ENCODE peak calls at places on chromosomes 3 and 15, in nine cellular contexts. One of them, this sample, is unnamed.

GRCh38 chr3:52893723-52894122 is 3.6 kb downstream of the STIMATE start:
- DNase-seq in ELR: no peak
- DNase-seq in GM18507: no peak
- DNase-seq in activated gamma-delta T cell: no peak
- DNase-seq in endothelial cell of umbilical vein: no peak
- DNase-seq in germinal center: no peak
- DNase-seq in WTC11: no peak
- DNase-seq in stromal cell of bone marrow: no peak
- DNase-seq in GM10248: no peak
- DNase-seq in this sample: peak

GRCh38 chr3:52471371-52472238 is 16.2 kb downstream of the NISCH start:
- DNase-seq in ELR: peak
- DNase-seq in GM18507: no peak
- DNase-seq in activated gamma-delta T cell: no peak
- DNase-seq in endothelial cell of umbilical vein: peak
- DNase-seq in germinal center: no peak
- DNase-seq in WTC11: peak
- DNase-seq in stromal cell of bone marrow: no peak
- DNase-seq in GM10248: peak
- DNase-seq in this sample: no peak

GRCh38 chr3:90102146-90102545 is 994.7 kb downstream of the EPHA3 start:
- DNase-seq in ELR: no peak
- DNase-seq in GM18507: no peak
- DNase-seq in activated gamma-delta T cell: no peak
- DNase-seq in endothelial cell of umbilical vein: no peak
- DNase-seq in germinal center: no peak
- DNase-seq in WTC11: no peak
- DNase-seq in stromal cell of bone marrow: no peak
- DNase-seq in GM10248: no peak
- DNase-seq in this sample: no peak

GRCh38 chr3:39098473-39099000 is 8.9 kb downstream of the GORASP1 start:
- DNase-seq in ELR: no peak
- DNase-seq in GM18507: no peak
- DNase-seq in activated gamma-delta T cell: no peak
- DNase-seq in endothelial cell of umbilical vein: no peak
- DNase-seq in germinal center: no peak
- DNase-seq in WTC11: no peak
- DNase-seq in stromal cell of bone marrow: no peak
- DNase-seq in GM10248: no peak
- DNase-seq in this sample: no peak

GRCh38 chr15:85581495-85581894 is 201.1 kb downstream of the AKAP13 start:
- DNase-seq in ELR: no peak
- DNase-seq in GM18507: no peak
- DNase-seq in activated gamma-delta T cell: no peak
- DNase-seq in endothelial cell of umbilical vein: no peak
- DNase-seq in germinal center: peak
- DNase-seq in WTC11: no peak
- DNase-seq in stromal cell of bone marrow: no peak
- DNase-seq in GM10248: no peak
- DNase-seq in this sample: no peak

GRCh38 chr15:58260911-58261267 is 122.7 kb downstream of the AQP9 start:
- DNase-seq in ELR: peak
- DNase-seq in GM18507: no peak
- DNase-seq in activated gamma-delta T cell: no peak
- DNase-seq in endothelial cell of umbilical vein: no peak
- DNase-seq in germinal center: no peak
- DNase-seq in WTC11: no peak
- DNase-seq in stromal cell of bone marrow: peak
- DNase-seq in GM10248: no peak
- DNase-seq in this sample: no peak

GRCh38 chr15:98071786-98072185 is 111.3 kb downstream of the ARRDC4 start:
- DNase-seq in ELR: peak
- DNase-seq in GM18507: no peak
- DNase-seq in activated gamma-delta T cell: no peak
- DNase-seq in endothelial cell of umbilical vein: no peak
- DNase-seq in germinal center: no peak
- DNase-seq in WTC11: no peak
- DNase-seq in stromal cell of bone marrow: no peak
- DNase-seq in GM10248: no peak
- DNase-seq in this sample: no peak

GRCh38 chr3:60788185-60788584 is 463.1 kb downstream of the FHIT start:
- DNase-seq in ELR: no peak
- DNase-seq in GM18507: no peak
- DNase-seq in activated gamma-delta T cell: no peak
- DNase-seq in endothelial cell of umbilical vein: no peak
- DNase-seq in germinal center: no peak
- DNase-seq in WTC11: no peak
- DNase-seq in stromal cell of bone marrow: no peak
- DNase-seq in GM10248: no peak
- DNase-seq in this sample: no peak

GRCh38 chr3:147613710-147614109 is 204.5 kb downstream of the ZIC1 start:
- DNase-seq in ELR: no peak
- DNase-seq in GM18507: no peak
- DNase-seq in activated gamma-delta T cell: no peak
- DNase-seq in endothelial cell of umbilical vein: no peak
- DNase-seq in germinal center: no peak
- DNase-seq in WTC11: no peak
- DNase-seq in stromal cell of bone marrow: no peak
- DNase-seq in GM10248: peak
- DNase-seq in this sample: no peak

GRCh38 chr3:53554559-53555511 is 60.4 kb downstream of the CACNA1D start:
- DNase-seq in ELR: no peak
- DNase-seq in GM18507: peak
- DNase-seq in activated gamma-delta T cell: no peak
- DNase-seq in endothelial cell of umbilical vein: no peak
- DNase-seq in germinal center: peak
- DNase-seq in WTC11: no peak
- DNase-seq in stromal cell of bone marrow: no peak
- DNase-seq in GM10248: peak
- DNase-seq in this sample: no peak

This sample was measured in HuH-7.5.